ENCODE peak calls at places on chromosomes 4 and X, in seven cellular contexts. G is adrenal gland, V is hepatocyte, P is astrocyte, F is lower lobe of right lung, B is PC-3, X is endothelial cell of umbilical vein. C is an unnamed sample. For H3K4me1 and H3K27me3, the result is how much of the 10 kb centered on the place peaks cover.

GRCh38 chr4:121742794-121743193 is 22.2 kb downstream of the SMIM43 start:
- DNase-seq in X (no peak), G (no peak), F (no peak), P (no peak), V (no peak), B (no peak), C (no peak)

GRCh38 chrX:136210806-136211205 is 40.4 kb downstream of the MAP7D3 start:
- DNase-seq in G (no peak), X (no peak), P (no peak), B (no peak), V (no peak), F (no peak), C (no peak)

GRCh38 chr4:15202481-15202880 is 200.2 kb downstream of the CPEB2 start:
- DNase-seq in X (no peak), P (peak), B (no peak), G (no peak), V (peak), F (no peak), C (no peak)

GRCh38 chr4:8090312-8090711 is 68.3 kb downstream of the ABLIM2 start:
- DNase-seq in P (peak), G (no peak), V (no peak), F (no peak), X (peak), B (peak), C (no peak)

GRCh38 chrX:9538544-9539045 is 73.7 kb downstream of the TBL1X start:
- DNase-seq in X (no peak), B (no peak), V (peak), G (no peak), F (no peak), P (no peak), C (no peak)

GRCh38 chr4:176319237-176319703 is 496 bp upstream of the SPCS3 start:
- DNase-seq in B (no peak), P (peak), F (no peak), X (no peak), G (no peak), V (no peak), C (no peak)

GRCh38 chr4:159382875-159383568 is 280.1 kb downstream of the RAPGEF2 start:
- DNase-seq in P (no peak), G (no peak), B (no peak), X (peak), V (peak), F (no peak), C (no peak)

GRCh38 chr4:155854597-155855226 is 11.4 kb downstream of the ASIC5 start:
- DNase-seq in X (no peak), G (no peak), F (no peak), P (peak), V (peak), B (no peak), C (no peak)

GRCh38 chrX:14872355-14872754 is 514 bp downstream of the FANCB start:
- DNase-seq in V (no peak), X (no peak), G (no peak), F (no peak), P (no peak), B (no peak), C (no peak)

GRCh38 chr4:147793973-147794690 is 62.2 kb downstream of the ARHGAP10 start:
- DNase-seq in X (no peak), F (no peak), P (no peak), V (no peak), G (no peak), B (peak), C (no peak)

GRCh38 chr4:174764105-174764729 is 64.8 kb downstream of the GLRA3 start:
- DNase-seq in B (peak), G (no peak), F (no peak), P (peak), X (peak), V (peak), C (no peak)

GRCh38 chr4:183873389-183874185 is 31.5 kb upstream of the STOX2 start:
- DNase-seq in X (no peak), F (no peak), P (peak), V (no peak), B (no peak), G (no peak), C (no peak)

GRCh38 chr4:176306837-176307590 is 12.8 kb upstream of the SPCS3 start:
- DNase-seq in X (no peak), B (no peak), V (no peak), G (no peak), F (no peak), P (no peak), C (no peak)

GRCh38 chr4:1576961-1577814 is 106.9 kb downstream of the FAM53A start:
- DNase-seq in P (no peak), X (no peak), V (no peak), G (no peak), B (no peak), F (peak), C (no peak)

DNA sequence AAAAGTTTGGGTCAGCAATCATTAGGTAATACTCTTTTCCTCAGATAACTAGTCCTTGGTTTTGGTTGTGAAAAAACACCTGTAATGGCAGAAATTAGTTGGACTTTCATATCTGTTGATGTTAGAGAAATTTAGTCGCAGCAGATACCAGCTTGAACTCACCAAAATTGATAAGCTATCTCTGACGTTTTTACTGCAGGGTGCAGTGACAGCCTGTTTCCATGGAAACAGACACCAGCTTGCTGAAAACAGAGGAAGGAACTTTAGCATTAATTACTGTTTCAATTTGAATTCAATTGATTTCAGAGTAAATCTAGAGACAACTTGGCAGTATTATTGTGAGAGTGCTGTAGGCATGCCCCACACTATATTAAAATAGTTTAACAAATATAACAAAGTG is 246.5 kb downstream of the PPP1R2C start:
- DNase-seq in P (no peak), B (no peak), V (peak), X (no peak), G (no peak), F (no peak), C (no peak)
- H3K4me1 ChIP-seq in P (under half), B (under half), V (under half), X (under half), G (under half), F (under half), C (under half)

DNA sequence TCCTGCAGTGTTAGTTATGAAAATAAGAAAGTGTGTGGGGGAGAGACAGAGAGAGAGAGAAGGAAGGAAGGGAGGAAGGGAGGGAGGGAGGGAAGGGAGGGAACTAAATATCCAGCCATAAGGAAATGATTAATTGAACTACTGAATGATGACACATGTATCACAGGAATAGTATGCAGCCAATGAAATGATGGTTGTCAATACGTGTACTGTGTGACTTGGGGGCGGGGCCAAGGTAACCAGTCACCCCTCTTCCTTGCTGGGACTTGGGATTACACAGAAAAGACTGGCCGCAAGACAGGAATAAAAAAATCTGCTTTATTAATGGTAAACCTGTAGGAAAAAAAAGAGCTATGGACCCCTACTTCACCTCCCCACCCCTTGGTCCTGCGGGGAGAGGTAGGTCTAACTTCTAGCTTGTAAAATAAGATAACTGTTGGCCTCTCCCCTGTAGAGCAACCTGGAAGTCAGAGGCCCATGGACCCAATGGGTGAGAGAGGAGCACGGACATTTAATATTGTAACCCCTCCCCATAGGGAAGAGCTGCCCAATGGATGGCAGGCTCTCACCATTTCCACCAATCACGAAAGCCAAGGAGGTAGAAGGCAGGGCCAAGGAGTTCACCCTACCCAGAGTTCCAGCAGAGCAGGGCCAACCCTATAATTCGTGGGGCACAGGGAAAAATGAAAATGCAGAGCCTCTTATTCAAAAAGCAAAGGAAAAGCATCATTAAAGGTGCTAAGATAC is 7.4 kb downstream of the PPP2R2C start:
- DNase-seq in F (no peak), X (no peak), V (no peak), B (peak), P (no peak), G (no peak), C (no peak)
- H3K27me3 ChIP-seq in F (under half), X (under half), V (under half), B (under half), P (under half), G (under half), C (under half)

GRCh38 chr4:48767055-48767454 is 13.0 kb downstream of the FRYL start:
- DNase-seq in V (no peak), B (no peak), X (no peak), F (no peak), P (no peak), G (no peak), C (no peak)
- TF ChIP-seq CTCF in V (no peak), B (no peak), X (no peak), F (no peak), P (no peak), G (no peak), C (no peak)

GRCh38 chrX:153406011-153406410 is 4.9 kb upstream of the PNMA6E start:
- DNase-seq in V (no peak), X (no peak), G (no peak), F (no peak), B (no peak), P (no peak), C (no peak)
- H3K4me1 ChIP-seq in V (under half), X (under half), G (under half), F (under half), B (under half), P (under half), C (under half)

GRCh38 chr4:5018603-5019002 is 655 bp downstream of the CYTL1 start:
- DNase-seq in G (no peak), V (no peak), X (no peak), B (no peak), P (no peak), F (no peak), C (no peak)
- H3K27me3 ChIP-seq in G (under half), V (under half), X (under half), B (under half), P (under half), F (under half), C (under half)

GRCh38 chrX:54758114-54759055 is 39.7 kb downstream of the ITIH6 start:
- DNase-seq in P (no peak), B (no peak), G (no peak), V (no peak), X (no peak), F (no peak), C (no peak)
- TF ChIP-seq CTCF in P (no peak), B (no peak), G (no peak), V (no peak), X (no peak), F (no peak), C (no peak)

DNA sequence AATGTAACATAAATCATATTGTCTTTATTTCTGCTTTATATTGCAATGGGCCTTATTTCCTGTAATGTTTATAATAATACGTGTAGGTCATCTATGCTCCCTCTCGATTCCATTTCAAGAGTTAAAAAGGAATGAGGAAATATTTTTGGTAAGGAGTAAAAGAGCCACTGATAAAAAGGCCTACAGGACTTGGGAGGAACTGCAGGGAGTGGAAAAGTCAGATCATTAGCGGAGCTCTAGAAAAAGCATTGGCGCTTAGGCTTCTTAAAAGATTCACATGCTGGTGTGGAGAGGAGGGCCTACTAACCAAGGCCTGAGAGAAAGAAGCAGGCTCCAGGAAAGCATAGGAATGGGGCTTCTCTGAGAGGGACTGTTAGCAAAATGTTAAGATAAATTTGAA is 82.9 kb upstream of the PNPLA4 start:
- DNase-seq in P (no peak), V (no peak), F (no peak), G (no peak), X (no peak), B (no peak), C (no peak)
- H3K4me1 ChIP-seq in P (under half), V (under half), F (under half), G (under half), X (under half), B (under half), C (under half)